ENCODE peak calls at places on chromosomes 2 and 18, in five cellular contexts. F is ecto neural progenitor cell; H is activated naive CD4-positive, alpha-beta T cell; Y is NCI-H146; T is ELR. C is an unnamed sample.

GRCh38 chr2:88239781-88240180 is 69.6 kb downstream of the THNSL2 start:
- DNase-seq in H (no peak), Y (no peak), F (no peak), T (no peak), C (no peak)

GRCh38 chr2:100391735-100392515 is 25.5 kb downstream of the CHST10 start:
- DNase-seq in T (no peak), H (no peak), Y (no peak), F (no peak), C (no peak)

GRCh38 chr18:8507361-8507760 is 101.9 kb upstream of the RAB12 start:
- DNase-seq in H (no peak), Y (peak; percentile 31), F (no peak), T (peak; percentile 46), C (no peak)

GRCh38 chr2:230814616-230815015 is 50.1 kb upstream of the ITM2C start:
- DNase-seq in Y (no peak), F (no peak), H (no peak), T (peak; percentile 55), C (peak; percentile 10)

GRCh38 chr2:166184789-166185188 is 57.0 kb upstream of the SCN1A start:
- DNase-seq in Y (peak; percentile 44), H (no peak), F (no peak), T (peak; percentile 62), C (no peak)

GRCh38 chr2:129302815-129303214 is 676.7 kb upstream of the RAB6C start:
- DNase-seq in H (no peak), Y (no peak), F (no peak), T (no peak), C (no peak)

GRCh38 chr2:147538848-147539247 is 306.0 kb upstream of the ACVR2A start:
- DNase-seq in T (no peak), H (no peak), Y (no peak), F (no peak), C (no peak)

GRCh38 chr18:12295389-12296086 is 12.5 kb upstream of the TUBB6 start:
- DNase-seq in Y (no peak), H (no peak), T (peak; percentile 97), F (no peak), C (no peak)

GRCh38 chr2:195411219-195411687 is 245.8 kb upstream of the SLC39A10 start:
- DNase-seq in Y (no peak), H (no peak), F (no peak), T (peak; percentile 82), C (no peak)

C was measured in LNCaP clone FGC.